ENCODE peak calls at places on chromosomes 5 and 9, in nine cellular contexts. G is pons; N is AG10803; Q is HFF-Myc; T is BJ; B is activated CD4-positive, alpha-beta T cell treated with anti-CD3 and anti-CD28 coated beads for 1 hour; M is BE2C; O is C1 segment of cervical spinal cord; A is AML-193. Z is an unnamed sample.

GRCh38 chr9:16069671-16070586 is 517.1 kb downstream of the CCDC171 start:
- DNase-seq in G (no peak), N (peak; percentile 24), Q (no peak), T (no peak), B (no peak), M (no peak), O (no peak), A (no peak), Z (no peak)

GRCh38 chr9:109331353-109331752 is 10.5 kb upstream of the EPB41L4B start:
- DNase-seq in G (peak; percentile 57), N (peak; percentile 29), Q (no peak), T (no peak), B (no peak), M (no peak), O (peak; percentile 10), A (no peak), Z (no peak)

GRCh38 chr9:136335296-136336155 is 8.2 kb downstream of the GPSM1 start:
- DNase-seq in G (no peak), N (no peak), Q (no peak), T (no peak), B (no peak), M (no peak), O (no peak), A (no peak), Z (no peak)

GRCh38 chr5:100644206-100644605 is 109.0 kb downstream of the FAM174A start:
- DNase-seq in G (peak; percentile 3), N (no peak), Q (no peak), T (no peak), B (no peak), M (no peak), O (no peak), A (no peak), Z (no peak)

GRCh38 chr9:81183763-81184162 is 505.6 kb downstream of the TLE1 start:
- DNase-seq in G (no peak), N (no peak), Q (no peak), T (peak; percentile 1), B (no peak), M (no peak), O (no peak), A (no peak), Z (no peak)

GRCh38 chr9:105232207-105232606 is 12.2 kb upstream of the SLC44A1 start:
- DNase-seq in G (no peak), N (peak; percentile 69), Q (peak; percentile 56), T (no peak), B (no peak), M (no peak), O (no peak), A (no peak), Z (no peak)

GRCh38 chr5:123670981-123671557 is 159.1 kb downstream of the CSNK1G3 start:
- DNase-seq in G (peak; percentile 73), N (peak; percentile 35), Q (peak; percentile 31), T (no peak), B (no peak), M (peak; percentile 54), O (peak; percentile 2), A (peak; percentile 43), Z (no peak)

GRCh38 chr9:82010711-82011110 is 22.1 kb downstream of the SPATA31D1 start:
- DNase-seq in G (no peak), N (no peak), Q (no peak), T (no peak), B (no peak), M (no peak), O (no peak), A (no peak), Z (no peak)

GRCh38 chr5:44443172-44443571 is 54.0 kb upstream of the FGF10 start:
- DNase-seq in G (no peak), N (no peak), Q (no peak), T (no peak), B (no peak), M (no peak), O (no peak), A (no peak), Z (no peak)

GRCh38 chr5:178202541-178202940 is 1.8 kb upstream of the HNRNPAB start:
- DNase-seq in G (no peak), N (no peak), Q (no peak), T (no peak), B (no peak), M (no peak), O (no peak), A (no peak), Z (no peak)

GRCh38 chr5:34736445-34737119 is 80.5 kb downstream of the RAI14 start:
- DNase-seq in G (no peak), N (peak; percentile 47), Q (no peak), T (no peak), B (no peak), M (no peak), O (no peak), A (no peak), Z (no peak)

GRCh38 chr5:171092194-171092593 is 216.9 kb upstream of the TLX3 start:
- DNase-seq in G (no peak), N (peak; percentile 15), Q (peak; percentile 5), T (peak; percentile 3), B (no peak), M (no peak), O (no peak), A (no peak), Z (peak; percentile 11)